ENCODE peak calls at places on chromosomes 11 and 22, in eight cellular contexts. V, I, Q, J, W, L, X and Z are unnamed samples.

GRCh38 chr11:95282337-95282751 is 51.3 kb upstream of the SESN3 start:
- DNase-seq in V (no peak), I (no peak), Q (peak; percentile 82), J (no peak), W (no peak), L (peak; percentile 79), X (no peak), Z (no peak)

GRCh38 chr11:47413908-47414684 is 5.7 kb downstream of the SLC39A13 start:
- DNase-seq in V (no peak), I (no peak), Q (no peak), J (no peak), W (no peak), L (no peak), X (peak; percentile 76), Z (no peak)

GRCh38 chr11:13837286-13837685 is 125.2 kb upstream of the SPON1 start:
- DNase-seq in V (no peak), I (no peak), Q (no peak), J (no peak), W (no peak), L (no peak), X (no peak), Z (no peak)

GRCh38 chr11:126341760-126342161 is 13.7 kb upstream of the ST3GAL4 start:
- DNase-seq in V (no peak), I (no peak), Q (no peak), J (peak; percentile 82), W (no peak), L (no peak), X (no peak), Z (no peak)

GRCh38 chr11:126490261-126490660 is 134.8 kb downstream of the ST3GAL4 start:
- DNase-seq in V (no peak), I (no peak), Q (no peak), J (no peak), W (no peak), L (no peak), X (no peak), Z (no peak)

GRCh38 chr11:13143486-13144297 is 133.9 kb upstream of the BMAL1 start:
- DNase-seq in V (no peak), I (no peak), Q (no peak), J (no peak), W (no peak), L (no peak), X (no peak), Z (no peak)

GRCh38 chr11:105524286-105524685 is 85.6 kb upstream of the GRIA4 start:
- DNase-seq in V (no peak), I (no peak), Q (no peak), J (no peak), W (no peak), L (no peak), X (no peak), Z (no peak)

GRCh38 chr22:38861170-38861874 is 10.7 kb downstream of the CBX6 start:
- DNase-seq in V (no peak), I (no peak), Q (no peak), J (peak; percentile 23), W (no peak), L (no peak), X (no peak), Z (peak; percentile 60)

GRCh38 chr11:69377953-69378302 is 84.0 kb downstream of the MYEOV start:
- DNase-seq in V (no peak), I (no peak), Q (no peak), J (no peak), W (no peak), L (no peak), X (no peak), Z (peak; percentile 55)

GRCh38 chr22:42693055-42693762 is 27.5 kb downstream of the A4GALT start:
- DNase-seq in V (no peak), I (no peak), Q (no peak), J (no peak), W (no peak), L (no peak), X (no peak), Z (peak; percentile 62)

GRCh38 chr11:33266418-33267215 is 9.4 kb downstream of the HIPK3 start:
- DNase-seq in V (peak; percentile 59), I (no peak), Q (peak; percentile 61), J (peak; percentile 15), W (no peak), L (peak; percentile 34), X (no peak), Z (peak; percentile 77)

GRCh38 chr11:121551463-121551862 is 98.7 kb upstream of the SORL1-AS1 start:
- DNase-seq in V (no peak), I (no peak), Q (no peak), J (no peak), W (no peak), L (no peak), X (no peak), Z (no peak)

GRCh38 chr11:130295657-130296056 is 19.1 kb downstream of the ZBTB44 start:
- DNase-seq in V (no peak), I (no peak), Q (no peak), J (no peak), W (no peak), L (no peak), X (no peak), Z (no peak)

GRCh38 chr11:76453248-76453647 is 8.4 kb downstream of the EMSY start:
- DNase-seq in V (no peak), I (no peak), Q (no peak), J (no peak), W (no peak), L (no peak), X (no peak), Z (no peak)

GRCh38 chr22:47384977-47385376 is 622.5 kb downstream of the TBC1D22A start:
- DNase-seq in V (no peak), I (no peak), Q (no peak), J (no peak), W (no peak), L (no peak), X (no peak), Z (peak; percentile 5)

GRCh38 chr22:48186121-48186790 is 1423.8 kb downstream of the TBC1D22A start:
- DNase-seq in V (no peak), I (no peak), Q (no peak), J (no peak), W (no peak), L (no peak), X (peak; percentile 56), Z (no peak)

GRCh38 chr11:113021111-113021510 is 59.9 kb downstream of the NCAM1 start:
- DNase-seq in V (no peak), I (no peak), Q (no peak), J (no peak), W (no peak), L (no peak), X (no peak), Z (no peak)